ENCODE peak calls at places on chromosomes 16 and 17, in six cellular contexts. Q is PC-9, N is tibial artery, T is lower lobe of right lung, P is cardiac muscle cell, H is heart left ventricle. K is an unnamed sample. For H3K4me1, the result is how much of the 10 kb centered on the place peaks cover.

GRCh38 chr17:12180644-12181261 is 160.1 kb downstream of the MAP2K4 start:
- DNase-seq in Q (peak), N (no peak), T (no peak), P (peak), H (no peak), K (peak)

GRCh38 chr17:21127508-21128077 is 829 bp downstream of the DHRS7B start:
- DNase-seq in Q (no peak), N (no peak), T (no peak), P (no peak), H (no peak), K (no peak)

GRCh38 chr17:13395346-13395745 is 206.4 kb downstream of the HS3ST3A1 start:
- DNase-seq in Q (no peak), N (no peak), T (no peak), P (no peak), H (no peak), K (no peak)

GRCh38 chr16:4506450-4506849 is 30.3 kb downstream of the HMOX2 start:
- DNase-seq in Q (peak), N (peak), T (no peak), P (peak), H (peak), K (peak)

GRCh38 chr17:81423698-81424071 is 28.4 kb downstream of the BAHCC1 start:
- DNase-seq in Q (no peak), N (no peak), T (no peak), P (no peak), H (no peak), K (no peak)

GRCh38 chr17:82086941-82087906 is 10.8 kb downstream of the FASN start:
- DNase-seq in Q (no peak), N (no peak), T (no peak), P (no peak), H (no peak), K (no peak)

GRCh38 chr16:50313596-50314483 is 47.5 kb downstream of the ADCY7 start:
- DNase-seq in Q (peak), N (peak), T (peak), P (no peak), H (peak), K (no peak)

GRCh38 chr17:73301359-73301758 is 10.4 kb downstream of the CDC42EP4 start:
- DNase-seq in Q (no peak), N (no peak), T (no peak), P (no peak), H (no peak), K (no peak)

GRCh38 chr17:73589096-73589980 is 54.9 kb downstream of the SDK2 start:
- DNase-seq in Q (no peak), N (no peak), T (no peak), P (no peak), H (no peak), K (no peak)

GRCh38 chr16:26594666-26595065 is 472.1 kb upstream of the C16orf82 start:
- DNase-seq in Q (no peak), N (no peak), T (no peak), P (no peak), H (no peak), K (no peak)

GRCh38 chr17:43579570-43580140 is 33.5 kb upstream of the ETV4 start:
- DNase-seq in Q (peak), N (no peak), T (no peak), P (no peak), H (no peak), K (no peak)

GRCh38 chr17:65064452-65065019 is 8.0 kb upstream of the GNA13 start:
- DNase-seq in Q (peak), N (no peak), T (no peak), P (no peak), H (no peak), K (no peak)

GRCh38 chr16:14602443-14602963 is 27.6 kb downstream of the PARN start:
- DNase-seq in Q (no peak), N (no peak), T (no peak), P (no peak), H (no peak), K (no peak)

GRCh38 chr17:45170976-45171337 is 9.3 kb downstream of the HEXIM2 start:
- DNase-seq in Q (peak), N (peak), T (peak), P (no peak), H (peak), K (peak)

GRCh38 chr16:10122546-10122945 is 59.7 kb downstream of the GRIN2A start:
- DNase-seq in Q (no peak), N (no peak), T (no peak), P (peak), H (no peak), K (no peak)

GRCh38 chr16:70520612-70521297 is 2.6 kb downstream of the COG4 start:
- DNase-seq in Q (no peak), N (no peak), T (no peak), P (no peak), H (no peak), K (no peak)

GRCh38 chr17:64148017-64148631 is 18.2 kb upstream of the ERN1 start:
- DNase-seq in Q (no peak), N (no peak), T (no peak), P (no peak), H (no peak), K (no peak)

GRCh38 chr16:11708421-11708820 is 34.2 kb downstream of the TXNDC11 start:
- DNase-seq in Q (no peak), N (no peak), T (no peak), P (no peak), H (no peak), K (no peak)

GRCh38 chr16:12584488-12585233 is 219.0 kb downstream of the CPPED1 start:
- DNase-seq in Q (peak), N (no peak), T (no peak), P (no peak), H (no peak), K (no peak)

GRCh38 chr16:67483731-67484525 is 581 bp upstream of the AGRP start:
- DNase-seq in Q (no peak), N (no peak), T (no peak), P (no peak), H (no peak), K (no peak)

GRCh38 chr17:9557356-9557755 is 18.3 kb downstream of the STX8 start:
- DNase-seq in Q (no peak), N (no peak), T (no peak), P (no peak), H (no peak), K (no peak)

GRCh38 chr16:84898447-84898846 is 78.7 kb downstream of the CRISPLD2 start:
- DNase-seq in Q (no peak), N (no peak), T (no peak), P (no peak), H (no peak), K (no peak)

GRCh38 chr16:79217375-79218011 is 383.0 kb downstream of the MAF start:
- DNase-seq in Q (no peak), N (no peak), T (no peak), P (no peak), H (no peak), K (no peak)

GRCh38 chr16:1812732-1813163 is 13.9 kb downstream of the HAGH start:
- DNase-seq in Q (no peak), N (no peak), T (peak), P (peak), H (peak), K (peak)

GRCh38 chr16:13270602-13271001 is 369.2 kb downstream of the SHISA9 start:
- DNase-seq in Q (no peak), N (no peak), T (no peak), P (no peak), H (no peak), K (no peak)

GRCh38 chr16:46573008-46573833 is 48.0 kb downstream of the SHCBP1 start:
- DNase-seq in Q (peak), N (no peak), T (no peak), P (no peak), H (no peak), K (no peak)

GRCh38 chr16:71626018-71626857 is at the start of gene MARVELD3:
- DNase-seq in Q (peak), N (no peak), T (peak), P (peak), H (no peak), K (no peak)

GRCh38 chr16:31108035-31108793 is at the start of gene BCKDK:
- DNase-seq in Q (peak), N (peak), T (peak), P (peak), H (peak), K (peak)

GRCh38 chr17:57004944-57005579 is 27.1 kb downstream of the SCPEP1 start:
- DNase-seq in Q (no peak), N (no peak), T (no peak), P (peak), H (no peak), K (no peak)

GRCh38 chr16:1706386-1707192 is 594 bp downstream of the MAPK8IP3 start:
- DNase-seq in Q (no peak), N (no peak), T (no peak), P (peak), H (no peak), K (no peak)

DNA sequence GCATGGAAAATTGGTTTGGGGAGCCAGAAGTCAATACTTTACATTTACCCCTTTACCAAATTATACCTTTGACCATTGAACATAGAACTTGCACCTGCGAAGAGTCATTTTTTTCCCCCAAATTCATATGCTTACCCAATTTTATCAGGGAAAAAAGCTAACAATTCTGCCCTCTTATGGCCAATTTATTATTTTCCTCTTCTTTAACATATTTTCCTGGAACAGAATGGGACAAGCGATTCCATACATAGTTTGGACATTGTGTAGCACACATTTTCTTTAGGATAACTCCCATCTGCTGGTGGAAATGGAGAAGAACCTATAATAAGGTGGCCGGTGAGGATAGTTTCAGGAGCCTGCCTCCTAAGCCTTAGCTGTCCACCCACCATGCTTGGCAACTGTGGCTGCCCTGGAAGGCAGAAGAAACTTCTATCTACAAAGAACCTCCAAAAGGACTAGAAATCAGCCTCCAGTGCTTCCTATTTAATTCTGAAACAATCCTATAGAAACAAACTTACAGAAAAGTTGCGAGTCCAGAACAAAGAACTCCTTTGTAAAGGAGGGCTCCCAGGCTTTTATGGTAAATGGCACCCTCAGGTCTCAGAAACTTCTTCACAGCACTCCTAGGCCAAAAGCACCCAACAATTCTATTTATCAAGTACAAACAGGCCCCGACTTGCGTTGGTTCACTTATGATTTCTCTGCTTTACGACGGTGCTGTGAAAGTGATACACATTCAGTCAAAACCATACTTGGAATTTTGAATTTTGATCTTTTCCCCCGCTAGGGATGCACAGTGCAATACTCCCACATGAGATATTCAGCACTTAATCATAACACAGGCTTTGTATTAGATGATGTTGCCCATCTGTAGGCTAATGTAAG is 64.1 kb upstream of the CACNG4 start:
- DNase-seq in Q (no peak), N (no peak), T (no peak), P (no peak), H (no peak), K (no peak)
- TF ChIP-seq CTCF in Q (peak), N (no peak), T (no peak), P (peak), H (peak), K (no peak)

DNA sequence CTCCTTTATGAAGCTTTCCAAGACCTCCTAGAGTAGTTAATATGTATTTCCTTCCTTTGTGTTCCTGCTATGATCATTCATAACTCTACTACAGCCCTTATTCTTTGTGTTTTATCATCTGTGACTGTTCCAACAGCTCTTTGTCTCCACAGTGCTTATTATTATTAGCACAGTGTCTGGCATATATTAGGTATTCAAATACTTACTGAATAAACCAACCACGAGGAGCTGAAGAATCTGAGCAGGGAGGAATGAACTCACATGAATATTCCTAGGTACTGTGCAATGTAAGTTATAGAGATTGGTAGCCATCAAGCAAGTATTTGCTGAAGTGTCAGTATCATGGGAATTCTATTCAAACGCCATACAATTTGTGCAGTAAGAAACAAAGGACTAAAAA is 7.5 kb downstream of the PSME3IP1 start:
- DNase-seq in Q (no peak), N (no peak), T (no peak), P (no peak), H (no peak), K (no peak)
- H3K4me1 ChIP-seq in Q (under half), N (under half), T (under half), P (under half), H (under half), K (under half)

DNA sequence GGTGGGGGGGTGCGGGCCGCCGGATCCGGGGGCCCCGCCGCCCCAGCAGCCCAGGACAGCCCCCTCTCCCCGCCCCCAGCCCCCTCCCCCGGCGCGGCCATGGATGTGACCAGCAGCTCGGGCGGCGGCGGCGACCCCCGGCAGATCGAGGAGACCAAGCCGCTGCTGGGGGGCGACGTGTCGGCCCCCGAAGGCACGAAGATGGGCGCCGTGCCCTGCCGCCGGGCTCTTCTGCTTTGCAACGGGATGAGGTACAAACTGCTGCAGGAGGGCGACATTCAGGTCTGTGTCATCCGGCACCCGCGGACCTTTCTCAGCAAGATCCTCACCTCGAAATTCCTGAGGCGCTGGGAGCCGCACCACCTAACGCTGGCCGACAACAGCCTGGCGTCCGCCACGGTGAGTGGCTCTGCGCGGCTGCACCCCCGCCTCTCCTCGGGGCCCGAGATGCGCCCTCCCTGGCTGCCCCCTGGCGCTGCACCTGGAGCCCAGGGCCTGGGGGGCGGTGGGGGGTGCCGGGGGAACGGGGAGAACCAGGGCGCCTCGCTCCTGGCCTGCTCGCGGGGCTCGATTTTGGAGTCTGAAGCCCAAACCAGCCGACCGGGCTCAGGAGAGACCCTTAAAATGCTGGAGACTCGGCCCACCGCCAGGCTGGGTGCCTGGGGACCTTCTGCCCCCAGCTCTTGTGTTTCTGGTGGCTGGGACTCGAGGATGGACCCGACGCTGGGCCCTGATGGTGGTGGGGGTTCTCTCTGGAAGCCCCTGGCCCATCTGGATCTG is 725 bp downstream of the CMIP start:
- DNase-seq in Q (peak), N (no peak), T (peak), P (peak), H (no peak), K (no peak)
- TF ChIP-seq CTCF in Q (no peak), N (no peak), T (peak), P (peak), H (peak), K (no peak)

DNA sequence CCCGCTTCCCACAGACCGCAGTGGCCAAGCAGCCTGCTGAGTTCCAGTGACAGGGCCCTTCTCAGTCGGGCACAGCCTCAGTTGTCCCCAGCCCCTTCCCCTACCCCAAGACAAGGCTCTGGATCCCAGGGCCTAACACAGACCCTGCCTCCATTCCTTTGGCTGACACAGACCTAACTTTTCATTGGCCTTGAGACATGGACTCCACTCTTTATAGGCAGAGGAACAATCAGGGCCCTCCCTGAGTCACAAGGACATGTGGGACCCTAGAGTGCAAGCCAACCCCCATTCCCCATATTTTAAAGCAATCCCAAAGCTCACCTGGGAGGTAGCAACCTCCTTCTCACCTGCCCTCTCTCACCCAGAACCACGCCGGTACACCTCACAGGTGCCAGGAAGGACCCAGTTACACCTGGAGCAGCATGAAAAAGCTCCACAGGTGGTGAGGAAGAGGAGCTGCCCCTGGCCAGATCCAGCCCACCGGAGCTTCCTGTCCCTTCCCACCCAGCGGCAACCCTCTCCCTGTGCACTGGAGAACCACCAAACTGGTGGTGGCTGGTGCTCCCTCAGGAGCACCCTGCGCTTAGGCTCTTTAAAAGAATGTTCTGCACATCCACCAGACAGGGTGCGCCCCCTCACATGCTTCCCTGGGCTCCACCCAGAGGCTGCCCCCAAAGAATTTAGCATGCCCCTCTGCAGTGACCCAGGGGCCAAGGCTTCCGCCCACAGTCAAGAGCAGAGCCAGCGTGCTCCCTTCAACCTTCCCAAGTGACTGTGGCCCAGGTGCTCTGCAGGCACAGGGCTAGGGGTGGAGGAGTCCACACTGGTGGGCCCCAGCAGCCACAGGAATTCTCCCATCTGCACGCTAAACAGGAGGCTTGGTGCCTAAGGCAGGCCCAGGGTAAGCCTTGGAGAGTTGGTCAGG is 3.4 kb downstream of the MNT start:
- DNase-seq in Q (no peak), N (no peak), T (no peak), P (no peak), H (no peak), K (no peak)
- H3K4me1 ChIP-seq in Q (under half), N (half or more), T (half or more), P (under half), H (under half), K (under half)

GRCh38 chr16:66275795-66276428 is 90.6 kb upstream of the CDH5 start:
- DNase-seq in Q (peak), N (no peak), T (no peak), P (peak), H (no peak), K (no peak)
- TF ChIP-seq CTCF in Q (peak), N (peak), T (peak), P (peak), H (peak), K (no peak)

DNA sequence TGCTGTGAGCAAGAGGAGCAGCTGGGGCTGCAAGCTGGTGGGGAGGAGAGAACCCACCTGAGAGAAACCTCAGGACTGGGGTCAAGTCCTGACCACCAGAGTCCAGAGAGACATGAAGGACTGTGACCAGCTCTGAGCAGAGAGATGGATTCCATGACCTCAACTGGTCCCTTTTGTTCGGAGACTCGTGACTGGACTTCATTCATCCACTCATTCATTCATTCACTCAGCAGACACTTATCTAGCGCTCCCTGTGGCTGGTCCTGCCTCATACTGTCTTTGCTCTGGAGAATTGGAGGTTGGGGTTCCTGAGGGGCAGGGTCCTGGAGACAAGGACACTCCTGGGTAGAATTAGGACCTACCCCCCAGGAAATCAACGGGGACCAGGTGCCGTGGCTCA is 4.0 kb downstream of the ERBB2 start:
- DNase-seq in Q (no peak), N (no peak), T (no peak), P (no peak), H (no peak), K (no peak)
- H3K4me1 ChIP-seq in Q (half or more), N (half or more), T (half or more), P (half or more), H (under half), K (under half)

GRCh38 chr16:87044829-87045228 is 272.4 kb downstream of the C16orf95 start:
- DNase-seq in Q (no peak), N (no peak), T (no peak), P (no peak), H (no peak), K (no peak)
- TF ChIP-seq CTCF in Q (no peak), N (no peak), T (no peak), P (no peak), H (no peak), K (no peak)